ENCODE peak calls at places on chromosome 11, in seven cellular contexts. One of them, this sample, is unnamed.

GRCh38 chr11:70324354-70325115 is 54.0 kb downstream of the PPFIA1 start:
- DNase-seq in IMR-90: no peak
- DNase-seq in astrocyte of the cerebellum: no peak
- DNase-seq in cardiac muscle cell: peak
- DNase-seq in left lung: no peak
- DNase-seq in choroid plexus epithelial cell: peak
- DNase-seq in B cell: no peak
- DNase-seq in this sample: no peak

GRCh38 chr11:32583451-32584271 is at the start of gene EIF3M:
- DNase-seq in IMR-90: peak
- DNase-seq in astrocyte of the cerebellum: peak
- DNase-seq in cardiac muscle cell: peak
- DNase-seq in left lung: peak
- DNase-seq in choroid plexus epithelial cell: peak
- DNase-seq in B cell: peak
- DNase-seq in this sample: peak

GRCh38 chr11:44018127-44018521 is 29.7 kb upstream of the ACCSL start:
- DNase-seq in IMR-90: no peak
- DNase-seq in astrocyte of the cerebellum: no peak
- DNase-seq in cardiac muscle cell: no peak
- DNase-seq in left lung: no peak
- DNase-seq in choroid plexus epithelial cell: no peak
- DNase-seq in B cell: no peak
- DNase-seq in this sample: no peak

GRCh38 chr11:132844956-132845355 is 687.3 kb downstream of the OPCML start:
- DNase-seq in IMR-90: peak
- DNase-seq in astrocyte of the cerebellum: peak
- DNase-seq in cardiac muscle cell: peak
- DNase-seq in left lung: no peak
- DNase-seq in choroid plexus epithelial cell: peak
- DNase-seq in B cell: no peak
- DNase-seq in this sample: no peak

GRCh38 chr11:368414-369335 is 624 bp upstream of the B4GALNT4 start:
- DNase-seq in IMR-90: peak
- DNase-seq in astrocyte of the cerebellum: no peak
- DNase-seq in cardiac muscle cell: peak
- DNase-seq in left lung: no peak
- DNase-seq in choroid plexus epithelial cell: peak
- DNase-seq in B cell: no peak
- DNase-seq in this sample: peak

GRCh38 chr11:132131051-132131450 is 760.6 kb downstream of the NTM start:
- DNase-seq in IMR-90: no peak
- DNase-seq in astrocyte of the cerebellum: no peak
- DNase-seq in cardiac muscle cell: no peak
- DNase-seq in left lung: no peak
- DNase-seq in choroid plexus epithelial cell: no peak
- DNase-seq in B cell: no peak
- DNase-seq in this sample: no peak

GRCh38 chr11:103368151-103368550 is 258.9 kb downstream of the DYNC2H1 start:
- DNase-seq in IMR-90: no peak
- DNase-seq in astrocyte of the cerebellum: no peak
- DNase-seq in cardiac muscle cell: no peak
- DNase-seq in left lung: no peak
- DNase-seq in choroid plexus epithelial cell: no peak
- DNase-seq in B cell: no peak
- DNase-seq in this sample: no peak

GRCh38 chr11:66412110-66412509 is 8.7 kb upstream of the NPAS4 start:
- DNase-seq in IMR-90: no peak
- DNase-seq in astrocyte of the cerebellum: no peak
- DNase-seq in cardiac muscle cell: no peak
- DNase-seq in left lung: no peak
- DNase-seq in choroid plexus epithelial cell: no peak
- DNase-seq in B cell: no peak
- DNase-seq in this sample: no peak

GRCh38 chr11:45151362-45151982 is 5.0 kb downstream of the PRDM11 start:
- DNase-seq in IMR-90: no peak
- DNase-seq in astrocyte of the cerebellum: no peak
- DNase-seq in cardiac muscle cell: no peak
- DNase-seq in left lung: no peak
- DNase-seq in choroid plexus epithelial cell: no peak
- DNase-seq in B cell: no peak
- DNase-seq in this sample: no peak

GRCh38 chr11:115222863-115223530 is 281.2 kb downstream of the CADM1 start:
- DNase-seq in IMR-90: no peak
- DNase-seq in astrocyte of the cerebellum: no peak
- DNase-seq in cardiac muscle cell: no peak
- DNase-seq in left lung: no peak
- DNase-seq in choroid plexus epithelial cell: peak
- DNase-seq in B cell: no peak
- DNase-seq in this sample: no peak

GRCh38 chr11:73965076-73965763 is 14.4 kb downstream of the DNAJB13 start:
- DNase-seq in IMR-90: no peak
- DNase-seq in astrocyte of the cerebellum: no peak
- DNase-seq in cardiac muscle cell: no peak
- DNase-seq in left lung: no peak
- DNase-seq in choroid plexus epithelial cell: no peak
- DNase-seq in B cell: no peak
- DNase-seq in this sample: peak

GRCh38 chr11:12122083-12122482 is 11.7 kb downstream of the MICAL2 start:
- DNase-seq in IMR-90: no peak
- DNase-seq in astrocyte of the cerebellum: no peak
- DNase-seq in cardiac muscle cell: no peak
- DNase-seq in left lung: no peak
- DNase-seq in choroid plexus epithelial cell: no peak
- DNase-seq in B cell: no peak
- DNase-seq in this sample: no peak

GRCh38 chr11:62539238-62539925 is 7.2 kb downstream of the AHNAK start:
- DNase-seq in IMR-90: peak
- DNase-seq in astrocyte of the cerebellum: peak
- DNase-seq in cardiac muscle cell: no peak
- DNase-seq in left lung: peak
- DNase-seq in choroid plexus epithelial cell: peak
- DNase-seq in B cell: no peak
- DNase-seq in this sample: no peak

GRCh38 chr11:102256251-102256650 is 61.0 kb upstream of the BIRC3 start:
- DNase-seq in IMR-90: peak
- DNase-seq in astrocyte of the cerebellum: no peak
- DNase-seq in cardiac muscle cell: no peak
- DNase-seq in left lung: no peak
- DNase-seq in choroid plexus epithelial cell: peak
- DNase-seq in B cell: no peak
- DNase-seq in this sample: no peak

GRCh38 chr11:120517390-120518315 is 6.1 kb downstream of the GRIK4 start:
- DNase-seq in IMR-90: peak
- DNase-seq in astrocyte of the cerebellum: no peak
- DNase-seq in cardiac muscle cell: peak
- DNase-seq in left lung: peak
- DNase-seq in choroid plexus epithelial cell: no peak
- DNase-seq in B cell: no peak
- DNase-seq in this sample: no peak

GRCh38 chr11:68330700-68331337 is 18.4 kb downstream of the LRP5 start:
- DNase-seq in IMR-90: no peak
- DNase-seq in astrocyte of the cerebellum: no peak
- DNase-seq in cardiac muscle cell: no peak
- DNase-seq in left lung: no peak
- DNase-seq in choroid plexus epithelial cell: no peak
- DNase-seq in B cell: no peak
- DNase-seq in this sample: no peak

GRCh38 chr11:104214517-104214916 is 50.6 kb upstream of the PDGFD start:
- DNase-seq in IMR-90: no peak
- DNase-seq in astrocyte of the cerebellum: no peak
- DNase-seq in cardiac muscle cell: no peak
- DNase-seq in left lung: no peak
- DNase-seq in choroid plexus epithelial cell: no peak
- DNase-seq in B cell: no peak
- DNase-seq in this sample: no peak

DNA sequence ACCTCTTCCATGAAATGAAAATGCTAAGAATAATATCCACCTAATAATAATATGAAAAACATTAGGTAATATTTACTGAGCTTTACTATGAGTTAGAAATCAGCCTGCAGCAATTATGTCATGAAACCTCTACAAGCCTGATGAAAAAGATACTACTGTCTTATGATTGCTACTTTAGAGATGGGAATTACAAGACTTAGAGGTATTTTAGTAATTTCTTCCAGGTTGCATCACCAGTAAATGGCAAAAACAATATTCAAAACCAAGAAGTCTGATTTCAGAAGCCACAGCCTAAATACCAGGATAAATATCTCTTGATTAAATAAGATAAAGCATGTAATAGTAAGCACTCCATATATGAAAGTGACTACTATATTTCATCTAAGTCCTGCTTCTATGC is 13.8 kb downstream of the OR5B21 start:
- DNase-seq in IMR-90: peak
- DNase-seq in astrocyte of the cerebellum: no peak
- DNase-seq in cardiac muscle cell: no peak
- DNase-seq in left lung: no peak
- DNase-seq in choroid plexus epithelial cell: peak
- DNase-seq in B cell: no peak
- DNase-seq in this sample: no peak
- TF ChIP-seq CTCF in IMR-90: no peak
- TF ChIP-seq CTCF in astrocyte of the cerebellum: no peak
- TF ChIP-seq CTCF in cardiac muscle cell: no peak
- TF ChIP-seq CTCF in left lung: no peak
- TF ChIP-seq CTCF in choroid plexus epithelial cell: no peak
- TF ChIP-seq CTCF in B cell: no peak
- TF ChIP-seq CTCF in this sample: no peak

GRCh38 chr11:122022646-122023045 is 93.4 kb downstream of the BLID start:
- DNase-seq in IMR-90: no peak
- DNase-seq in astrocyte of the cerebellum: no peak
- DNase-seq in cardiac muscle cell: no peak
- DNase-seq in left lung: no peak
- DNase-seq in choroid plexus epithelial cell: no peak
- DNase-seq in B cell: no peak
- DNase-seq in this sample: no peak

GRCh38 chr11:122020902-122021301 is 95.1 kb downstream of the BLID start:
- DNase-seq in IMR-90: peak
- DNase-seq in astrocyte of the cerebellum: no peak
- DNase-seq in cardiac muscle cell: peak
- DNase-seq in left lung: no peak
- DNase-seq in choroid plexus epithelial cell: peak
- DNase-seq in B cell: no peak
- DNase-seq in this sample: peak

GRCh38 chr11:122024278-122024677 is 91.7 kb downstream of the BLID start:
- DNase-seq in IMR-90: no peak
- DNase-seq in astrocyte of the cerebellum: no peak
- DNase-seq in cardiac muscle cell: no peak
- DNase-seq in left lung: no peak
- DNase-seq in choroid plexus epithelial cell: no peak
- DNase-seq in B cell: no peak
- DNase-seq in this sample: peak

GRCh38 chr11:122025757-122026156 is 90.3 kb downstream of the BLID start:
- DNase-seq in IMR-90: no peak
- DNase-seq in astrocyte of the cerebellum: no peak
- DNase-seq in cardiac muscle cell: no peak
- DNase-seq in left lung: no peak
- DNase-seq in choroid plexus epithelial cell: no peak
- DNase-seq in B cell: no peak
- DNase-seq in this sample: no peak

GRCh38 chr11:122023614-122024250 is 92.3 kb downstream of the BLID start:
- DNase-seq in IMR-90: no peak
- DNase-seq in astrocyte of the cerebellum: no peak
- DNase-seq in cardiac muscle cell: no peak
- DNase-seq in left lung: no peak
- DNase-seq in choroid plexus epithelial cell: no peak
- DNase-seq in B cell: no peak
- DNase-seq in this sample: no peak
- TF ChIP-seq CTCF in IMR-90: no peak
- TF ChIP-seq CTCF in astrocyte of the cerebellum: peak
- TF ChIP-seq CTCF in cardiac muscle cell: no peak
- TF ChIP-seq CTCF in left lung: no peak
- TF ChIP-seq CTCF in choroid plexus epithelial cell: peak
- TF ChIP-seq CTCF in B cell: no peak
- TF ChIP-seq CTCF in this sample: no peak

GRCh38 chr11:19737575-19737974 is 24.9 kb downstream of the NAV2 start:
- DNase-seq in IMR-90: no peak
- DNase-seq in astrocyte of the cerebellum: no peak
- DNase-seq in cardiac muscle cell: no peak
- DNase-seq in left lung: no peak
- DNase-seq in choroid plexus epithelial cell: no peak
- DNase-seq in B cell: no peak
- DNase-seq in this sample: no peak

GRCh38 chr11:19740586-19740985 is 27.9 kb downstream of the NAV2 start:
- DNase-seq in IMR-90: no peak
- DNase-seq in astrocyte of the cerebellum: no peak
- DNase-seq in cardiac muscle cell: no peak
- DNase-seq in left lung: no peak
- DNase-seq in choroid plexus epithelial cell: no peak
- DNase-seq in B cell: no peak
- DNase-seq in this sample: no peak

GRCh38 chr11:19742595-19743292 is 30.1 kb downstream of the NAV2 start:
- DNase-seq in IMR-90: peak
- DNase-seq in astrocyte of the cerebellum: peak
- DNase-seq in cardiac muscle cell: peak
- DNase-seq in left lung: peak
- DNase-seq in choroid plexus epithelial cell: peak
- DNase-seq in B cell: peak
- DNase-seq in this sample: peak

GRCh38 chr11:19738124-19738523 is 25.5 kb downstream of the NAV2 start:
- DNase-seq in IMR-90: no peak
- DNase-seq in astrocyte of the cerebellum: no peak
- DNase-seq in cardiac muscle cell: no peak
- DNase-seq in left lung: no peak
- DNase-seq in choroid plexus epithelial cell: no peak
- DNase-seq in B cell: no peak
- DNase-seq in this sample: no peak

DNA sequence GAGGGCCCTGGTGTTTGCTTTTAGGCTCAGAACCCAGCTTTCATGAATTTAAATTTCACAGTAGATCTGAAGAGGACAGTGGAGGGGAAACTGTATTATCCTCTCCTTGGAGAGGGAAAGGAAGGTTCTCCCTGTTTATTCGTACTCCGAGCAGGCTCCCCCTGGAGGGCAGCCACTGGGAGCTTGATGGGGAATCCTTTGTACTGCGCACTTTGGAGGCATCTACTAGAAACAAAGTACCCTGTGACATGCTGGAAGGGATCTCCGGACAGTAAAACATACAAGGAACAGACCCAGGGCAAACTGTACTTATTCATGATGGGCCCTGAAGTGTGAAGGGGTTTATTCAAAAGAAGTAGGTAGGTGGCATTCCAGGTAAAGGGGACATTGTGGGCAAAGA is 27.2 kb downstream of the NAV2 start:
- DNase-seq in IMR-90: peak
- DNase-seq in astrocyte of the cerebellum: no peak
- DNase-seq in cardiac muscle cell: peak
- DNase-seq in left lung: no peak
- DNase-seq in choroid plexus epithelial cell: peak
- DNase-seq in B cell: no peak
- DNase-seq in this sample: peak
- TF ChIP-seq CTCF in IMR-90: peak
- TF ChIP-seq CTCF in astrocyte of the cerebellum: peak
- TF ChIP-seq CTCF in cardiac muscle cell: peak
- TF ChIP-seq CTCF in left lung: no peak
- TF ChIP-seq CTCF in choroid plexus epithelial cell: peak
- TF ChIP-seq CTCF in B cell: no peak
- TF ChIP-seq CTCF in this sample: no peak

DNA sequence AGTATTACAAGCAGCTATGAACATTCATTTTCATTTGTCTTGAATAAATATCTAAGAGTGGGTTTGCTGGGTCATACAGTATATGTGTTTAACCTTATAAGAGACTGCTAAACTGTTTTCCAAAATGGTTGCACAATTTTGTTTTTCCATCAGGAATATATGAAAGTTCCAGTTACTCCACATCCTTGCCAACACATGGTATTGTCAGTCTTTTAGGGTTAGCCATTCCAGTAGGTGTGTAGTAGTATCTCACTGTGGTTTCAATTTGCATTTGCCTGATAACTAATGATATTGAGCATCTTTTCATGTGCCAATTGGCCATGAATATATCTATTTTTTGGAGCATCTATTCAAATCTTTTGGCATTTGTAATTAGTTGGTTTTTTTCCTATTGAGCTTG is 7.7 kb upstream of the CCDC83 start:
- DNase-seq in IMR-90: no peak
- DNase-seq in astrocyte of the cerebellum: no peak
- DNase-seq in cardiac muscle cell: no peak
- DNase-seq in left lung: no peak
- DNase-seq in choroid plexus epithelial cell: no peak
- DNase-seq in B cell: no peak
- DNase-seq in this sample: no peak
- TF ChIP-seq CTCF in IMR-90: no peak
- TF ChIP-seq CTCF in astrocyte of the cerebellum: no peak
- TF ChIP-seq CTCF in cardiac muscle cell: no peak
- TF ChIP-seq CTCF in left lung: no peak
- TF ChIP-seq CTCF in choroid plexus epithelial cell: no peak
- TF ChIP-seq CTCF in B cell: no peak
- TF ChIP-seq CTCF in this sample: no peak